ENCODE peak calls at places on chromosome 2, in six cellular contexts. C is A549, U is lung, Q is suprapubic skin, P is neural progenitor cell, H is MM.1S. E is an unnamed sample.

GRCh38 chr2:151833984-151834383 is 5.8 kb upstream of the ARL5A start:
- DNase-seq in H (no peak), Q (no peak), U (no peak), C (no peak), P (no peak), E (no peak)

GRCh38 chr2:239822146-239822945 is 202.8 kb downstream of the NDUFA10 start:
- DNase-seq in C (no peak), U (no peak), H (no peak), Q (peak), P (no peak), E (peak)

GRCh38 chr2:158738363-158738762 is 56.8 kb upstream of the DAPL1 start:
- DNase-seq in Q (no peak), C (no peak), P (no peak), U (no peak), H (no peak), E (no peak)

GRCh38 chr2:233424028-233424951 is 70.0 kb downstream of the DGKD start:
- DNase-seq in C (peak), U (peak), Q (peak), H (no peak), P (no peak), E (peak)

GRCh38 chr2:72276876-72277275 is 129.2 kb upstream of the CYP26B1 start:
- DNase-seq in Q (no peak), P (no peak), H (no peak), C (no peak), U (no peak), E (no peak)

GRCh38 chr2:34306745-34307144 is 707.6 kb upstream of the FAM98A start:
- DNase-seq in P (no peak), Q (no peak), U (no peak), C (no peak), H (no peak), E (no peak)

GRCh38 chr2:14550658-14551057 is 81.9 kb upstream of the LRATD1 start:
- DNase-seq in C (no peak), U (no peak), P (no peak), Q (no peak), H (no peak), E (no peak)

GRCh38 chr2:8027387-8027786 is 654.5 kb upstream of the ID2 start:
- DNase-seq in U (no peak), C (no peak), Q (no peak), P (no peak), H (no peak), E (peak)

GRCh38 chr2:118696786-118697465 is 150.5 kb downstream of the EN1 start:
- DNase-seq in Q (no peak), H (no peak), C (no peak), P (no peak), U (no peak), E (no peak)

GRCh38 chr2:197839327-197839726 is 34.9 kb downstream of the PLCL1 start:
- DNase-seq in H (peak), C (no peak), U (no peak), P (no peak), Q (no peak), E (no peak)

GRCh38 chr2:16044946-16045456 is 104.7 kb downstream of the MYCN start:
- DNase-seq in P (no peak), C (no peak), Q (no peak), U (no peak), H (no peak), E (no peak)

GRCh38 chr2:95023222-95023597 is 2.3 kb upstream of the MAL start:
- DNase-seq in Q (no peak), C (peak), H (peak), U (no peak), P (no peak), E (no peak)

GRCh38 chr2:111072220-111072871 is 48.4 kb upstream of the BCL2L11 start:
- DNase-seq in P (no peak), Q (no peak), H (no peak), C (peak), U (no peak), E (no peak)

GRCh38 chr2:138496096-138496651 is 5.4 kb upstream of the SPOPL start:
- DNase-seq in C (no peak), H (no peak), Q (no peak), P (peak), U (no peak), E (no peak)

GRCh38 chr2:133421516-133422324 is 146.5 kb downstream of the NCKAP5 start:
- DNase-seq in Q (no peak), H (no peak), P (peak), C (peak), U (no peak), E (no peak)

GRCh38 chr2:186241874-186242273 is 244.2 kb upstream of the ZC3H15 start:
- DNase-seq in Q (no peak), H (no peak), U (no peak), P (no peak), C (no peak), E (no peak)

GRCh38 chr2:46002507-46002883 is 294.7 kb upstream of the EPAS1 start:
- DNase-seq in P (no peak), C (peak), Q (no peak), U (peak), H (no peak), E (no peak)

GRCh38 chr2:172439911-172440310 is 12.5 kb downstream of the ITGA6 start:
- DNase-seq in C (no peak), P (no peak), H (no peak), Q (no peak), U (no peak), E (no peak)

GRCh38 chr2:236918513-236918912 is 167.2 kb upstream of the COPS8 start:
- DNase-seq in P (no peak), Q (no peak), H (no peak), C (no peak), U (no peak), E (no peak)

GRCh38 chr2:31957748-31958717 is 52.8 kb downstream of the MEMO1 start:
- DNase-seq in C (no peak), U (no peak), P (no peak), H (no peak), Q (no peak), E (no peak)

DNA sequence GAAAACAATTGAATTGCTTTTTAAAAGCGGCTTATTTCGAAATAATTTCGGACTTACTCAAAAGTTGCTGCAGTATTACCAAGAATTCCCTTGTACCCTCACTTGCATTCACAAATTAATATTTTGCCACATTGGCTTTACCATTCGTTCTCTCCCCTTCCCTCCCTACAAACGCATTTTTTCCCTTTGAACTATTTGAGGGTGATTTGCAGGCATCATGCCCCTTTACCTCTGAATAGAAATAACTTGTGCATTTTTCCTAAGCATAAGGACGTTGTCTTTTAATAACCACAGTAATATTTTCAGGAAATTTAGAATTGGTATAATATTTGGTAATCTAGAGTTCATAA is 613 bp downstream of the CCDC138 start:
- DNase-seq in H (no peak), P (no peak), C (no peak), U (no peak), Q (no peak), E (no peak)
- H3K27ac ChIP-seq in H (peak), P (no peak), C (peak), U (no peak), Q (no peak), E (peak)

DNA sequence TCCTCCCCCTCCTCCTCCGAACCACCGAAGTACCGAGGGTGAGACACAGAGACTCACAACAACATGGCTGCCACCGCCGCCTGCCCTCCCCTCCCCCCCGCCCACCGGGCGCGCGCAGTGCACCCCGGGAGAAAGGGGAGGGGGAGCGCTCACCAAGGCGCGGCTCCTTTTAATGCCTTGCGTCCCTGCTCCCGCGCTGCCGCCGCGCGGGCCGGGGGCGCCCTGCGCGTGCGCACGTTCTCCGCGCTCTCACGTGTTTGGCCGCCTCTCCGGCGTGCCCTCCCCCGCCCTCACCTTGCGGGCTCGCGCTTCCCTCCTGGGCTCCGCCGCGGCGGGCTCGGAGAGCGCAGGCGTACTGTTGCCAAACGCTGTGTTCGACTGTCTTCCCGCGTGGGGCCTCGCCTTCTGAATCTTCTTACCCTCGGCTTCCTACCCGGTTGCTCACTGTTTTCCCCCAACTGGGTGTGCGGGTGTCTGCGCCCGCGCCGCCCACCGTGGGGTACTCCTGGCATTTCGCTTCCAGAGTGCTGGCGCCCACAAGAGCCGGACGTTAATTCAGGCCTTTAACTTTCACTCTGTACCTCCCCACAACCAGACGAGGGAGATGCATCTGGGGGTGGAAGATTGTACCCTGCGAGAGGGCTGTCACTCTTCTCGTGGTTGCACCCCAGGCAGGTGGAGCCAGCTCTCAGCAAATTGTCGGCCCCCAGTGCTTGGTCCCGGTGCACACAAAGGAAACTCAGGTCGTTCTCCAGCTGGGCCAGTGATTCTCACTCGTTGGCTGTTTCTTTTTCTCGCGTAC is at the start of gene PUM2:
- DNase-seq in U (peak), P (peak), H (peak), C (peak), Q (peak), E (no peak)
- H3K4me3 ChIP-seq in U (peak), P (peak), H (peak), C (peak), Q (peak), E (peak)

GRCh38 chr2:143616452-143616851 is 487.2 kb downstream of the ARHGAP15 start:
- DNase-seq in U (no peak), P (no peak), H (no peak), Q (no peak), C (no peak), E (no peak)

GRCh38 chr2:143615617-143616016 is 486.4 kb downstream of the ARHGAP15 start:
- DNase-seq in P (no peak), U (no peak), C (no peak), H (no peak), Q (no peak), E (no peak)

GRCh38 chr2:143623270-143623669 is 494.1 kb downstream of the ARHGAP15 start:
- DNase-seq in Q (no peak), H (no peak), C (no peak), U (no peak), P (no peak), E (no peak)

DNA sequence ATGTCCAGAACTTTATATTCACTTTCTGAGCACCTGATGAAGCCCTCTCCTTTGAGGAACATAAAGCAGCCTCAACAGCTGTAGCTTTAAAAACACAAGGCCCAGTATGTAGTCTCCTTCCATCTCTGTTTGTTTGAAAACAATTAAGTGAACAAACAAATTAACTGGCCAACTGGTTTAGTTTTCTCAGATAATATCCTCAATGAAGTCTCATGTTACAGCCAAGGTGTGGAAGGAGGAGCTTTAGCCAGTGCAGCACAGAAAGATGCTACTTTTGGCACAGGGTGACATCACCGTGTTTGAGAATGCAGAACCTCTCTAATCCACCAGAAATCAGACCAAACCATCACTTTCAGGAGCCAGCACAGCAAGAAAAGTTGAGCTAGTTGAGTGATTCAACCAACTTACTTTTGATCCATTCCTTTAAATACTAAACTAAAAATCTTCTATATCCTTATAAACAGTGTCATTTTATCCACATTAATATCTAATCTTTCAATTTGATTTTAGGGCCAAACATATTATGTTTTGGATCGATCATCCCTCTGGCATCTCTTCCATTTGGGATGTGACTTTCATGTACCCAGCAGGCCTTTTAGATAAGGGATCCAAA is 488.7 kb downstream of the ARHGAP15 start:
- DNase-seq in P (no peak), C (no peak), H (peak), Q (no peak), U (no peak), E (no peak)
- H3K27ac ChIP-seq in P (no peak), C (no peak), H (no peak), Q (no peak), U (no peak), E (no peak)

GRCh38 chr2:104448661-104449410 is 405.1 kb upstream of the POU3F3 start:
- DNase-seq in U (no peak), C (no peak), Q (no peak), P (no peak), H (no peak), E (no peak)

GRCh38 chr2:104452558-104452957 is 401.4 kb upstream of the POU3F3 start:
- DNase-seq in Q (no peak), C (no peak), U (no peak), P (no peak), H (no peak), E (no peak)

GRCh38 chr2:104444840-104445239 is 409.1 kb upstream of the POU3F3 start:
- DNase-seq in U (no peak), Q (no peak), C (no peak), H (no peak), P (no peak), E (no peak)

GRCh38 chr2:104444392-104444791 is 409.5 kb upstream of the POU3F3 start:
- DNase-seq in H (no peak), U (no peak), C (no peak), Q (no peak), P (no peak), E (no peak)

GRCh38 chr2:104447831-104448434 is 406.0 kb upstream of the POU3F3 start:
- DNase-seq in U (no peak), H (peak), C (no peak), P (no peak), Q (no peak), E (no peak)
- H3K4me3 ChIP-seq in U (no peak), H (no peak), C (no peak), P (no peak), Q (no peak), E (no peak)

DNA sequence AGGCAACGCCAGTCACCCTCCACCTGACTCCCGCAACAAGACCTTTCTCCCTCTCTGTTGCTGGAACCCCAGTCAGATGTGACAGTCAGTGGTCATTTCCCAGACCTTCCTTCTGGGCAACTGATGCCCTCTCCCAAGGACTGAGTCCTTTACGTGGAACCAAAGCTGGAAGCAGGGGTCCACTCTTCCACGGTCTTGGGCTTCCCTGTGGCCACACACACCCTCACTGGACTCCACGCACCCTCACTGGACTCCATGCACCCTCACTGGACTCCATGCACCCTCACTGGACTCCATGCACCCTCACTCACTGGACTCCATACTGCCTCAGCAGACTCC is 7.1 kb downstream of the PTMA start:
- DNase-seq in C (no peak), P (no peak), Q (no peak), U (no peak), H (no peak), E (no peak)
- H3K27ac ChIP-seq in C (no peak), P (no peak), Q (no peak), U (no peak), H (no peak), E (peak)

E was measured in vagina.